ENCODE peak calls at places on chromosome 5, in six cellular contexts. Y, F, U, V, M and J are unnamed samples.

GRCh38 chr5:136501133-136501532 is 135.8 kb upstream of the TRPC7 start:
- DNase-seq in Y (no peak), F (no peak), U (no peak), V (no peak), M (no peak), J (no peak)

GRCh38 chr5:88824892-88825781 is 57.8 kb downstream of the MEF2C start:
- DNase-seq in Y (no peak), F (no peak), U (peak), V (no peak), M (no peak), J (no peak)

GRCh38 chr5:62773460-62773859 is 194.8 kb downstream of the LRRC70 start:
- DNase-seq in Y (no peak), F (no peak), U (no peak), V (no peak), M (no peak), J (no peak)

GRCh38 chr5:133321833-133322420 is 270.1 kb downstream of the HSPA4 start:
- DNase-seq in Y (no peak), F (no peak), U (no peak), V (peak), M (no peak), J (peak)

GRCh38 chr5:53915120-53915519 is 354.7 kb downstream of the NDUFS4 start:
- DNase-seq in Y (no peak), F (no peak), U (no peak), V (no peak), M (no peak), J (no peak)

GRCh38 chr5:150081541-150082283 is 4.6 kb downstream of the CSF1R start:
- DNase-seq in Y (no peak), F (peak), U (no peak), V (peak), M (no peak), J (peak)

GRCh38 chr5:76807296-76807695 is 11.5 kb upstream of the F2RL1 start:
- DNase-seq in Y (no peak), F (peak), U (peak), V (no peak), M (no peak), J (no peak)

GRCh38 chr5:96408841-96409458 is 24.1 kb downstream of the PCSK1 start:
- DNase-seq in Y (no peak), F (no peak), U (no peak), V (no peak), M (no peak), J (no peak)

GRCh38 chr5:378976-379742 is 57.6 kb downstream of the AHRR start:
- DNase-seq in Y (no peak), F (no peak), U (no peak), V (no peak), M (no peak), J (no peak)

GRCh38 chr5:179795049-179795862 is 1.5 kb downstream of the LTC4S start:
- DNase-seq in Y (no peak), F (peak), U (no peak), V (peak), M (peak), J (no peak)

GRCh38 chr5:91906027-91906426 is 522.9 kb upstream of the ARRDC3 start:
- DNase-seq in Y (no peak), F (no peak), U (no peak), V (no peak), M (no peak), J (no peak)

GRCh38 chr5:174329738-174330137 is 284.2 kb downstream of the NSG2 start:
- DNase-seq in Y (no peak), F (no peak), U (no peak), V (no peak), M (no peak), J (no peak)

GRCh38 chr5:133662578-133662977 is 50.2 kb upstream of the FSTL4 start:
- DNase-seq in Y (no peak), F (no peak), U (no peak), V (no peak), M (no peak), J (no peak)

GRCh38 chr5:42636425-42636824 is 120.2 kb upstream of the CCDC152 start:
- DNase-seq in Y (peak), F (no peak), U (no peak), V (no peak), M (no peak), J (no peak)

GRCh38 chr5:1522601-1523479 is 920 bp downstream of the LPCAT1 start:
- DNase-seq in Y (no peak), F (peak), U (no peak), V (no peak), M (peak), J (no peak)

GRCh38 chr5:1012316-1012841 is 3.8 kb downstream of the NKD2 start:
- DNase-seq in Y (no peak), F (no peak), U (no peak), V (no peak), M (peak), J (no peak)

GRCh38 chr5:88727705-88728313 is 155.2 kb downstream of the MEF2C start:
- DNase-seq in Y (peak), F (peak), U (no peak), V (no peak), M (no peak), J (no peak)

GRCh38 chr5:140341591-140341990 is 4.8 kb downstream of the HBEGF start:
- DNase-seq in Y (no peak), F (no peak), U (no peak), V (no peak), M (no peak), J (no peak)

GRCh38 chr5:51651889-51652288 is 268.6 kb downstream of the ISL1 start:
- DNase-seq in Y (no peak), F (no peak), U (no peak), V (no peak), M (no peak), J (no peak)

GRCh38 chr5:65876970-65877369 is 49.4 kb upstream of the ERBIN start:
- DNase-seq in Y (no peak), F (no peak), U (no peak), V (no peak), M (no peak), J (no peak)

GRCh38 chr5:65886387-65886786 is 40.0 kb upstream of the ERBIN start:
- DNase-seq in Y (no peak), F (no peak), U (no peak), V (no peak), M (no peak), J (no peak)

GRCh38 chr5:65883461-65883860 is 42.9 kb upstream of the ERBIN start:
- DNase-seq in Y (no peak), F (no peak), U (no peak), V (no peak), M (no peak), J (no peak)

GRCh38 chr5:65880673-65881072 is 45.7 kb upstream of the ERBIN start:
- DNase-seq in Y (no peak), F (no peak), U (peak), V (no peak), M (no peak), J (no peak)

GRCh38 chr5:65882278-65882677 is 44.1 kb upstream of the ERBIN start:
- DNase-seq in Y (no peak), F (no peak), U (no peak), V (no peak), M (no peak), J (no peak)
- TF ChIP-seq CTCF in Y (no peak), F (no peak), U (no peak), V (no peak), M (no peak), J (no peak)

GRCh38 chr5:9847631-9848030 is 217.5 kb upstream of the TAS2R1 start:
- DNase-seq in Y (no peak), F (no peak), U (no peak), V (no peak), M (no peak), J (no peak)

GRCh38 chr5:9850456-9850855 is 220.3 kb upstream of the TAS2R1 start:
- DNase-seq in Y (no peak), F (no peak), U (no peak), V (no peak), M (no peak), J (no peak)

GRCh38 chr5:9853309-9853708 is 223.2 kb upstream of the TAS2R1 start:
- DNase-seq in Y (no peak), F (no peak), U (no peak), V (no peak), M (no peak), J (no peak)

GRCh38 chr5:9852686-9853085 is 222.5 kb upstream of the TAS2R1 start:
- DNase-seq in Y (no peak), F (no peak), U (peak), V (no peak), M (no peak), J (no peak)

DNA sequence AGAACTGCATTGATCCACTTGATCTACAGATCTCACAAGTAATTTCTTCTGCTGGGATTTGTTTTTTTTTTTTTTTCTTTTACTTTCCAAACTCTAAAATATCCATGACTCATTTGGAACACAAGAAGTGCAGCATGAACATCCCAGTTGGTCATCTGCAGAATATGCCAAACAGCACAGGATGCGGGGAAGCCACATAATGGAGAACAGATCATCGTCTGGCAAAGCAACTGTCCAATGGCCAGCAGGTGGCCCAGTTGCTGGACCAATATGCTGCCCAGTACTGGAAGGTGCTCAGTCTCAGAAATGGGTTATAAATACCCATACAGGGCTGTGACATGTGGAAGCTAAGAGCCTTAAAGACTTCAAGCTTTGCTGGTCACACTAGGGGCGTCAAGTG is 221.3 kb upstream of the TAS2R1 start:
- DNase-seq in Y (no peak), F (peak), U (peak), V (no peak), M (peak), J (no peak)
- TF ChIP-seq CTCF in Y (peak), F (peak), U (peak), V (no peak), M (peak), J (no peak)

DNA sequence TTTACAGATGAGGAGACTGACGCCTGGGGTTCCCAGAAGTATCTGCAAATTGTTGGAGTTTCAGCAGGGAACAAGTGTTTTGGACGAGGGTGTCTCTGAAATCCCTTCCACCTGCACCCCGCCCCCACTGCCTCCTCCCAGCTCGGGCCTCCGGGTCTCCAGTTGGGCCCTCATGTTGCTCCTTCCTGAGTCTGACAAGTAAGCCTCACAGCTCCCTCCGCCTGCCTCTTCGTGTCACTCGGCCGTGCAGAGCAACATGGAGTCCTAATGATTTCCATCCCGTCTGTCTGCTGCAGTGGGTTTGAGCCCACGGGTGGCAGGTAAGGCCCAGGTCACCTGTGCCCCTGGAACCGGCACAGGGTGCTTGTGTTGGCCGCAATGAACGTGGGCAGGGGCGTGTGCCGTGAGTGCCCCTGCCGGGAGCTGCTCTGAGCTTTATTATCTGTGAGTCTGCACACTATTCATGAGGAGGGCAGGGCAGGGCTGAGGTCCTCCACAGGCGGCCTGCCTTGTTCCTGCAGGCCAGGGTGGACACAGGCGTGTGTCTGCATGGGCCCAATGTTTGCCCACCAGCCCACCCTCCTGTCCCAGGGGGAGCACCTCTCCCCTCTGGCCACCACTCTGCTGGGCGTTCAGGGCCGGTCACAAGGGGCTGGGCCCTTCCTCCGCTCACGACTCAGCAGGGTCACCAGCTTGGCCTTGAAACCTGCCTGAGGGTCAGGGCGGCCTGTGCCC is 6.1 kb downstream of the DOK3 start:
- DNase-seq in Y (no peak), F (no peak), U (no peak), V (no peak), M (no peak), J (no peak)
- TF ChIP-seq CTCF in Y (no peak), F (no peak), U (no peak), V (no peak), M (no peak), J (no peak)

GRCh38 chr5:72320022-72320898 is at the start of the genes MRPS27 and PTCD2:
- DNase-seq in Y (peak), F (peak), U (peak), V (peak), M (peak), J (peak)
- TF ChIP-seq CTCF in Y (peak), F (peak), U (peak), V (no peak), M (peak), J (peak)

GRCh38 chr5:4295663-4296339 is 700.2 kb downstream of the IRX1 start:
- DNase-seq in Y (no peak), F (peak), U (no peak), V (no peak), M (peak), J (no peak)
- TF ChIP-seq CTCF in Y (no peak), F (no peak), U (no peak), V (no peak), M (peak), J (no peak)

GRCh38 chr5:108919591-108920326 is 172.1 kb downstream of the FER start:
- DNase-seq in Y (no peak), F (no peak), U (no peak), V (peak), M (no peak), J (peak)

GRCh38 chr5:108917596-108917995 is 169.9 kb downstream of the FER start:
- DNase-seq in Y (no peak), F (no peak), U (peak), V (no peak), M (no peak), J (no peak)
- TF ChIP-seq CTCF in Y (no peak), F (no peak), U (no peak), V (no peak), M (no peak), J (no peak)

DNA sequence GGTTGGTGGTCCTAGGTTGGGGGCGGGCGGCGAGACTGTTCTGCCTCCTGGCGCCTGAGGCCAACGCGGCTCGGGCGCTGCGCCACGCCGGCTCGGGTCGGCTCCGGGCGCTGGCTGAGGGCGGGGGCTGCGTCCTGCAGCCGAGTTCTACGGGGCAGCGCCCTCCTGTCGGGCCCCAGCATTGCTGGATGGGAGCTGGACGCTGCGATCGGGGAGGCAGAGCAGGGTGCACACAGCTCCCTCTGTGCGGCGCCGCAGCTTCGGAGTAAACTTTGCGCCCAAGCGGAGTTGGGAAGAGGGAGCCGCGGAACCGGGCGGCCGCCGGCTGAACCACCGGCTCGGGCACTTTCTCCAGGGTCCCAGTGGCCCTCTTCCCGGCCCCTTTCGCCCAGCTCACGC is 530 bp downstream of the PRDM6 start:
- DNase-seq in Y (no peak), F (peak), U (peak), V (peak), M (peak), J (no peak)
- TF ChIP-seq CTCF in Y (no peak), F (no peak), U (peak), V (no peak), M (no peak), J (no peak)

DNA sequence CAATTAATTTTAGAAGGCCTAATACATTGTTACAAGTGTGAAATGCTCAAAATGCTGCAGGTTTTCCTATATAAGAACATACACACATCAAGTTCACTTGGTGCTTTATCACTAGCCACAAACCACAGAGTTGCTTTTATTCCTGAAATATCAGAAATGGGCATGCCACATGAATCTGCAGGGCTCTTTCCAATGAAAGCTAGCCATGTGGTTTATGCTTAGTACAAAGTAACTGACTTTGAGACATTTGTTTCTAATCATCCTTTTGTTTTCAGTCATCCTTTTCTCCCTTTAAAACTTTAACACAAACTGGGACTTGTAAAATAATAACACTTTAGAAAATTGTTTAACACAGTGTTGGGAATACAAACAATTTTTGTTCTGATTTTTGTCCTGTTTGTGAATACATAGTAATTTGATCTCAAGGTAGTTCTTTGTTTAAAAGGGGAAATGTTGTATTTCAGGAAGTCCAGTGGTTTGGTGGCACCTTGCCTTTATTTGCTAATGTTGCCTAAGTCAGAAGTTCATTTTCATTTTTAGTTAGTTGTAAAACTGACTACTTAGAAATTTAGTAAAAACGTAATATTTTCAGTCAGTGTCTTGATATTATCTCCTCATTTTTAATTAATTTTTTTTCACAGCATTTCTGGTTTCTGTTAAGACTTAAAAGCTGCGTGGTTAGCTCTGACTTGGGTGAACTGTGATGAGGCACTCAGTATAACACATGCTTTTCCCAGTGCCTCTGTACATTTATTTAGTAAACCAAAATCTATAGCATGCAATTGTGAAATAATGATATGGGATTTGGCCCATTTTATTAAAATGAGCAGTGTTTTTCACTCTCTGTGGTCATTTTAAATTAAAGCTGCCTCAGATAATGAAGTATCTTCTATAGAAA is 18.6 kb downstream of the PRDM6 start:
- DNase-seq in Y (no peak), F (no peak), U (no peak), V (no peak), M (no peak), J (no peak)
- TF ChIP-seq CTCF in Y (no peak), F (no peak), U (no peak), V (no peak), M (no peak), J (no peak)

GRCh38 chr5:123371575-123372179 is 51.5 kb downstream of the CEP120 start:
- DNase-seq in Y (no peak), F (peak), U (peak), V (no peak), M (peak), J (no peak)
- TF ChIP-seq CTCF in Y (peak), F (peak), U (peak), V (peak), M (peak), J (peak)

DNA sequence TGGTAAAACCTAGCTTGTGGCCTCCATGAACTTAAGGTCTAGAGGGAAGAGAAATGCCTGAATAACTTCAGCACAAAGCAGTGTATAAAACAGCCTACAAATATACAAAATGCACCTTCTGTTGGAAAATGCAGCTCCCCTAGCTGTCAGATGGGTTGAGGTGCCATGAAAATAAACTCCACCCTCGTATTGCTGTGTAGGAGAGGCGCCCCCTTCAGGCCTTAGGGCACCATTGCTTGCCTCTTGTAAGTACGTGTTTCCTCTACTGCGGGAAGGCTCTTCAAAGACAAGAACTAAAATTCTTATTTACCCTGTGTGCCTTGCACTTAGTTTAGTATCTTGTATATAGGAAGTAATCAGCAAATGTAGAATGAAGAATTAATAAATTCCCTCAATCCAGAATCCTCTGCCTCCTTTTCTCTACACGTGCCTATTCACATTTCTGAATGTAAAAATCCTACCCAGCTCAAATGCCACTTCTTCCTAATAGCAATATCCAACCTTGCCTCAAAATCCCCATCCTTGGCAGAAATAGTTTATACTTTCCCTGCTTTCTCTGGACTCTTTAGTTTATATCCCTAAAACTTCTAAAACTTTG is 393.7 kb upstream of the PDE4D start:
- DNase-seq in Y (peak), F (peak), U (peak), V (peak), M (peak), J (peak)
- TF ChIP-seq CTCF in Y (peak), F (peak), U (peak), V (peak), M (peak), J (peak)